ENCODE peak calls at places on chromosome 22, in eight cellular contexts. A is progenitor cell of endocrine pancreas; Y is HuH-7; I is ACHN; L is NCI-H1930; R is CD4-positive, alpha-beta memory T cell; O is NCI-H69; F is non-pigmented ciliary epithelial cell. G is an unnamed sample.

GRCh38 chr22:48866906-48867597 is 960.6 kb downstream of the BRD1 start:
- DNase-seq in L (no peak), F (no peak), Y (no peak), I (no peak), R (no peak), O (no peak), A (no peak), G (peak)

GRCh38 chr22:28154856-28155255 is 235.8 kb upstream of the PITPNB start:
- DNase-seq in I (no peak), O (no peak), F (no peak), Y (no peak), L (no peak), A (no peak), R (no peak), G (no peak)

GRCh38 chr22:26592368-26593015 is 2.6 kb upstream of the TPST2 start:
- DNase-seq in R (peak), I (no peak), L (no peak), O (peak), Y (no peak), F (no peak), A (no peak), G (no peak)

GRCh38 chr22:32764330-32765116 is 37.0 kb upstream of the TIMP3 start:
- DNase-seq in Y (no peak), A (no peak), I (no peak), O (no peak), L (no peak), R (no peak), F (peak), G (peak)

GRCh38 chr22:19473578-19473977 is 5.4 kb downstream of the UFD1 start:
- DNase-seq in A (no peak), Y (no peak), F (no peak), R (no peak), I (no peak), L (no peak), O (no peak), G (no peak)

GRCh38 chr22:37545703-37546435 is 14.4 kb upstream of the CDC42EP1 start:
- DNase-seq in F (peak), R (no peak), I (peak), A (peak), O (no peak), L (no peak), Y (peak), G (peak)

GRCh38 chr22:49884075-49884474 is 30.4 kb downstream of the ZBED4 start:
- DNase-seq in R (no peak), F (no peak), I (no peak), Y (no peak), A (no peak), O (no peak), L (no peak), G (no peak)

GRCh38 chr22:39972656-39973055 is 12.5 kb downstream of the TMA7B start:
- DNase-seq in O (peak), F (no peak), L (no peak), I (no peak), Y (no peak), A (no peak), R (no peak), G (no peak)

GRCh38 chr22:49825944-49826602 is 1.6 kb downstream of the BRD1 start:
- DNase-seq in L (no peak), A (no peak), R (peak), I (peak), Y (no peak), F (no peak), O (peak), G (no peak)

GRCh38 chr22:39209756-39210155 is 35.0 kb downstream of the PDGFB start:
- DNase-seq in O (peak), Y (no peak), R (no peak), L (no peak), I (no peak), F (no peak), A (no peak), G (no peak)

GRCh38 chr22:36829370-36830002 is 12.7 kb upstream of the PVALB start:
- DNase-seq in O (no peak), L (no peak), F (no peak), I (no peak), A (no peak), Y (no peak), R (no peak), G (no peak)

GRCh38 chr22:50209893-50210292 is 9.1 kb downstream of the SELENOO start:
- DNase-seq in O (peak), Y (peak), L (peak), A (no peak), R (peak), F (peak), I (peak), G (peak)

GRCh38 chr22:46575915-46576555 is 38.6 kb upstream of the CELSR1 start:
- DNase-seq in O (peak), F (no peak), Y (peak), R (no peak), I (no peak), L (no peak), A (no peak), G (no peak)

G was measured in right cardiac atrium.